ENCODE peak calls at places on chromosomes 5 and 9, in four cellular contexts. W is A549, P is gastrocnemius medialis, J is dorsolateral prefrontal cortex. X is an unnamed sample.

GRCh38 chr9:34035656-34036055 is 13.0 kb downstream of the UBAP2 start:
- DNase-seq in J (no peak), P (no peak), W (no peak), X (no peak)

GRCh38 chr5:82018462-82018861 is 46.6 kb downstream of the ATG10 start:
- DNase-seq in P (no peak), W (peak), J (peak), X (no peak)

GRCh38 chr9:85884236-85884635 is 56.7 kb upstream of the NAA35 start:
- DNase-seq in P (no peak), W (peak), J (no peak), X (no peak)

GRCh38 chr9:36470891-36471290 is 70.8 kb upstream of the RNF38 start:
- DNase-seq in J (no peak), W (no peak), P (peak), X (peak)

GRCh38 chr9:116580853-116581252 is 106.3 kb upstream of the TRIM32 start:
- DNase-seq in W (no peak), P (no peak), J (no peak), X (peak)

GRCh38 chr5:77449277-77449676 is 42.8 kb downstream of the WDR41 start:
- DNase-seq in P (no peak), J (no peak), W (no peak), X (no peak)

GRCh38 chr5:14491505-14491904 is 90.1 kb upstream of the OTULINL start:
- DNase-seq in P (no peak), J (no peak), W (no peak), X (peak)

GRCh38 chr5:1666812-1667588 is 132.6 kb downstream of the MRPL36 start:
- DNase-seq in J (no peak), P (no peak), W (peak), X (no peak)

GRCh38 chr5:57176350-57176857 is 2.5 kb downstream of the GPBP1 start:
- DNase-seq in P (no peak), W (no peak), J (no peak), X (peak)

GRCh38 chr5:180209137-180209581 is at the start of gene RASGEF1C:
- DNase-seq in P (no peak), W (peak), J (peak), X (peak)

GRCh38 chr5:34687269-34688011 is 31.3 kb downstream of the RAI14 start:
- DNase-seq in J (no peak), P (no peak), W (peak), X (peak)

GRCh38 chr5:17838506-17838905 is 204.2 kb downstream of the TAF11L14 start:
- DNase-seq in J (no peak), W (peak), P (no peak), X (no peak)

GRCh38 chr5:117245130-117245529 is 670.5 kb upstream of the SEMA6A start:
- DNase-seq in P (no peak), J (no peak), W (no peak), X (no peak)

GRCh38 chr9:96553070-96553469 is 66.6 kb downstream of the CDC14B start:
- DNase-seq in P (no peak), W (peak), J (no peak), X (peak)

GRCh38 chr9:81596671-81597426 is 92.5 kb downstream of the TLE1 start:
- DNase-seq in W (no peak), J (no peak), P (no peak), X (no peak)

GRCh38 chr5:68099327-68099726 is 116.2 kb upstream of the PIK3R1 start:
- DNase-seq in W (no peak), P (no peak), J (no peak), X (no peak)

GRCh38 chr5:1737790-1738405 is 61.7 kb downstream of the MRPL36 start:
- DNase-seq in P (no peak), W (peak), J (no peak), X (peak)

GRCh38 chr5:149150457-149150856 is 9.2 kb downstream of the ABLIM3 start:
- DNase-seq in W (no peak), P (no peak), J (no peak), X (peak)

GRCh38 chr9:71685394-71685793 is 82.9 kb downstream of the CEMIP2 start:
- DNase-seq in P (no peak), J (no peak), W (no peak), X (no peak)
- H3K4me3 ChIP-seq in P (no peak), J (no peak), W (no peak), X (no peak)

DNA sequence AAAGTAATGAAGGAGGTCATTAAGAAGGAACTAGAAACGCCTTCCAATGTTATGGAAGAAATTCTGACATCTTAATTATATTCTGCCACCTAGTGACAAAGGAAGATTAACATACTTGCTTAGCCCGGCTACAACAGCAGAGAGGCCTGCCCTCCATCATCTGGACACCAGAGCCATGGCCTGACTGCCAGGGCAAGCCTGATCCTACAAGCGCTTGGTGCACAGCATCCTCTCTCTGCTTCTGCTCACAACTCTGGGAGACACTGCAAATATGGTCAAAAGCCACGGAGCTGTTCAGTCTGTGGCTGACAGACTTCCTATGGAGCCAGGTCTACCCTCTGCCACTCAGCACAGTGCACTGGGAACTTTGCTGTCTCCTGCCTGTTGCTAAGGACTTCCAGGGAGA is 87.3 kb upstream of the SLC44A1 start:
- DNase-seq in P (peak), W (peak), J (peak), X (peak)
- TF ChIP-seq CTCF in P (peak), W (peak), J (peak), X (peak)

DNA sequence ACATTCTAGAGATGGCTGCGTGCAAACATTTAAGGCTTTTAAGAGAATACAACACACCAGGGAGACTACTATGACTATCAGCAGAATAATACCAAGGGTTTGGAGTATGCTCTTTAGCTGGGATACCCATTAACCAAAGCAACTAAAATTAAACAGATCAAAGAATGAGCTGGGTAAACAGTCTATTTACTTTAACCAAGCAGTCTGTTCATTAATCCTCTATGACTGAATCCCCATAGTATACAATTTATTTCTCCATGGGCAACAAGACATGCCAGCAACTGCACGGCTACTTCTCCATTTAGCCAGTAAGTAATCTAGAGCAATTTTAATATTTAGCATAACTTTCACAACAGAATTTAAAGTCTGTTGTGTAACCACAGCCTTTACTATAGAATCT is 77.7 kb downstream of the CDO1 start:
- DNase-seq in W (no peak), J (no peak), P (no peak), X (no peak)
- H3K4me3 ChIP-seq in W (no peak), J (no peak), P (no peak), X (no peak)

DNA sequence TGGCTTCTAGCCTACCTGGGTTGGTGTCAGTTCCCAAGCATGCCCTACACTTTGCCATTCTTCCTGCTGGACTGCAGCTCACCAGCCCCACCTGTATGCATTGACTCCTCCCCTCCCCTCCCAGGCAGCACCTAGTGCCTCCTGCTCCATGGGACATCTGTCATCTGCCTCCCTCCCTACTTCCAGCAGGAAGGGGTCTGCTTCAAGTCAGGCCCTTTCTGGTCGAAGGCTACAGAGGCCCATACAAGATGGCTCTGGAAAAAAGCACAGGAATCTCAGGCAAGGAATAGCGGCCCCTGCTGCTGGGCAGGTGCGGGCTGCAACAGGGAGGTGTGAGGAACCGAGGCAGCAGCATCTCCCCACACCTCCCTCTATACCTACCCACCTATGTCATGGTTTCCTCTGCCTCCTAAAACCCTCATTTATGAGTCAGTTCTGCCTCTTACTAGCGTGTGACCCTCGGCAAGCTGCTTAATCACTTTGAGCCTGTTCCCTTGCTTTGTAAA is 19.7 kb downstream of the WWC1 start:
- DNase-seq in W (no peak), J (no peak), P (no peak), X (no peak)
- TF ChIP-seq CTCF in W (no peak), J (no peak), P (no peak), X (no peak)

GRCh38 chr5:160743027-160743426 is 109.0 kb downstream of the ATP10B start:
- DNase-seq in W (no peak), P (no peak), J (no peak), X (no peak)
- H3K4me3 ChIP-seq in W (no peak), P (no peak), J (no peak), X (no peak)

GRCh38 chr9:37941253-37941652 is 37.3 kb upstream of the SLC25A51 start:
- DNase-seq in P (no peak), W (no peak), J (no peak), X (no peak)
- TF ChIP-seq CTCF in P (no peak), W (no peak), J (no peak), X (no peak)

GRCh38 chr5:53411388-53411787 is 69.0 kb upstream of the FST start:
- DNase-seq in P (no peak), J (no peak), W (no peak), X (no peak)
- H3K4me3 ChIP-seq in P (no peak), J (no peak), W (no peak), X (no peak)

DNA sequence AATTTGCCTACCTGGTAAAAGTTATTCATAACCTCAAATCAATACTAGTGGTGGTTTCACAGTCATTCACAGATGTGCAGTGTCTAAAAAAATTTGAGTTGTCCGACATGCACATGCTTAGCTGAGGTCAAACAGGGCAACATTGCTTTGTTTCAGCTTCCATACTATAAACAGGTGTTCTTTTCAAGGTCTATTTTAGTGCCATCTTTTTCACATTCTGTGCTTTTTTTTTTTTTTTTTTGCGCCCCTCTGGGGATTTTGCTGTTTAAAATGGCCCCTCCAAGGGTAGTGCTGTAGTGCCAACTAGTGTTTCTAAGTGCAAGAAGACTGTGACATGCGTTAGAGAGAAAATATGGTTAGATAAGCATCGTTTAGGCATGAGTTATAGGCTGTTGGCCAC is 14.5 kb downstream of the PHAX start:
- DNase-seq in P (no peak), J (no peak), W (no peak), X (no peak)
- TF ChIP-seq CTCF in P (no peak), J (no peak), W (no peak), X (no peak)

DNA sequence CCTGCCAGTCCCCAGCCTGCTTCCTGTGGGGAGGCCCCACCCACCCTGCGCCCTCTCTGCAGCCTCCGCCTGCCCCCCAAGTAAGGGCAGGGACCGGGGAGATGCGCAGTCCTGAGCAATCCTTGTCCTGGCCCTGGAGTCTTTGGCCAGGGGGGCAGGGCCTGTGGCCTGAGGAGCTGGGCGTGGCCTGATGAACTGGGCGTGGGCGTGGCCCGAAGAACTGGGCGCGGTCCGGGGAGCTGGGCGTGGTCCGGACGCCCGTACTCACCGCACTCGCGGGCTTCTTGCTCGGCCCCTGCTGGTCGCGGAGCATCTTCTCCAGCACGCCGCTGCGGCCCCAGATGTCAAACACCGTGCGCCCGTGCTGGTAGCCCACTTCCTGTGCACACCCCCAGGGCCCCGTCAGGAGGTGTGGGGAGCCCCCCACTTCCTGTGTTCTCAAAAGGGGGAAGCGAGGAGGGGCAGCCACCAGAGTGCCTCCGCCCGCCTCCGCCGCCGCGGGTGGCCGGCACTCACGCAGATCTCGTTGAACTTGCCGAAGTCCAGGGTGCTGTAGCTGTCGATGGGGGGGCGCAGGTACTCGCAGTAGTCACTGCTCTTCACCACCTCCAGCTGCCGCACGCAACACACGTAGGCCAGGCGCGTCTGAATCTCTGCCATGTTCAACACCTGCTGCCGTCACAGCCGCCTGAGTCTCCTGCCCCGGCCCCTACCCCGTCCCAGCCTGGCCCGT is 2.7 kb upstream of the NSMF start:
- DNase-seq in P (no peak), J (no peak), W (peak), X (no peak)
- H3K4me3 ChIP-seq in P (no peak), J (no peak), W (no peak), X (no peak)

DNA sequence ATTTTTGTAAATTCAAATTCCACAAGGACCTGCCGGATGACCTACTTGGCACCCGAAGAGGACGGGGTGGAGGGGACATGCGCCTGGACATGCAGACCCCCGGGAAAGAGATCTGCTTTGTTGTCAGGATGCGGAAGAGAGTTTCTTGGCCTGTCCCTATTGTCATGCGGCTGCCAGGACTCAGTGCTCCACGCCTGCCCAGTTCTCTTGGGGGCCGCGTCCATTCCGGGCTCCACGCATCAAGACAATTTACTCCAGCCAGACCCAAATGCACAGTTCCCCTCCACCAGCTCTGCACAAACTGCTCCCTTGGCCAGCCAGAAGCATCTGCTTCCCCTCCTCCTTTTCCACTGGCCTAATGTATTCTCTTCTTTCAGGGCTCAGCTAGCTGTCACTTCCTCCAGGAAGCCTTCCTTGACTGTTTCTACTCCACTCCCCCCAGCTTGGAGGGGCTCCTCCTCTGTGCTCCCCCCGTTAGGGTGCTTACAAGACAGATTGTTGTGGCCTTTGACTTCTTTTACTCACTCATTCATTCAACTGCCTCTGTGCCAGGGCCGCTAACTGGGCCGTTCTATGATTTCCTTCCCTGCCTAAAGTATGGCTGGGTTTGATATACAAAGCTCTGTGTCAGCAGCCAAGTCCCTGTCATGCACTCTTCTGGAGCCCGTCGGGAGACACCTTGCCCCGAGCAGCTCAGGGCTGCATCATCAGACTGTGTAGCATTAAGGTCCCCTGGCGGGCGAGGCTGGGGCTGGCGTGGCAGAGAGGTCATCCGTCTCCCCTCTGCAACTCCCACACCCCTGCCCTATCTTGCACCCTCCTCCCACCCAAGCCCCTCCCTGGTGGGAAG is 6.6 kb downstream of the FIBCD1 start:
- DNase-seq in W (no peak), P (no peak), J (no peak), X (no peak)
- TF ChIP-seq CTCF in W (no peak), P (no peak), J (no peak), X (no peak)